ENCODE peak calls at places on chromosomes 16 and 17, in ten cellular contexts. E, C, H, B, O, S, M, P, L and F are unnamed samples.

GRCh38 chr17:978110-979093 is 1.2 kb downstream of the NXN start:
- DNase-seq in E (peak; percentile 74), L (no peak), B (peak; percentile 48), P (no peak), O (peak; percentile 50), C (no peak), H (peak; percentile 54), S (peak; percentile 61), M (no peak), F (no peak)

GRCh38 chr17:49836111-49837030 is 11.5 kb downstream of the TAC4 start:
- DNase-seq in P (no peak), O (no peak), L (peak; percentile 36), H (no peak), B (peak; percentile 94), S (peak; percentile 68), C (no peak), E (no peak), M (no peak), F (no peak)

GRCh38 chr17:82787081-82787848 is 35.4 kb downstream of the TBCD start:
- DNase-seq in S (no peak), H (no peak), M (peak; percentile 88), P (no peak), O (no peak), C (no peak), E (no peak), L (peak; percentile 69), B (no peak), F (peak; percentile 34)

GRCh38 chr16:70737377-70738082 is 51.7 kb upstream of the MTSS2 start:
- DNase-seq in P (peak; percentile 80), E (peak; percentile 82), O (no peak), S (peak; percentile 99), B (no peak), L (peak; percentile 88), H (peak; percentile 64), M (peak; percentile 89), C (peak; percentile 46), F (peak; percentile 77)

GRCh38 chr17:57420674-57421392 is 164.5 kb downstream of the MSI2 start:
- DNase-seq in H (no peak), B (no peak), M (no peak), P (no peak), E (no peak), O (no peak), L (peak; percentile 26), C (no peak), S (no peak), F (peak; percentile 59)

GRCh38 chr16:79970551-79971236 is 370.2 kb upstream of the MAF start:
- DNase-seq in E (no peak), B (no peak), S (no peak), P (peak; percentile 51), L (no peak), H (peak; percentile 63), C (no peak), O (no peak), M (no peak), F (peak; percentile 8)

GRCh38 chr16:69311533-69312388 is 611 bp downstream of the VPS4A start:
- DNase-seq in M (peak; percentile 75), B (no peak), P (peak; percentile 42), S (no peak), H (peak; percentile 49), L (no peak), O (peak; percentile 52), C (no peak), E (peak; percentile 80), F (peak; percentile 46)

GRCh38 chr17:57984226-57984890 is 3.7 kb downstream of the VEZF1 start:
- DNase-seq in E (no peak), P (no peak), M (no peak), H (no peak), S (no peak), O (no peak), C (no peak), B (no peak), L (no peak), F (no peak)

GRCh38 chr17:50264263-50265113 is 9.8 kb upstream of the TMEM92 start:
- DNase-seq in E (no peak), B (no peak), S (peak; percentile 51), M (peak; percentile 66), C (no peak), O (no peak), P (no peak), H (peak; percentile 65), L (no peak), F (no peak)

GRCh38 chr17:43556292-43556691 is 10.2 kb upstream of the ETV4 start:
- DNase-seq in L (no peak), H (no peak), O (no peak), S (peak; percentile 29), C (peak; percentile 20), P (peak; percentile 76), B (no peak), E (no peak), M (peak; percentile 77), F (peak; percentile 79)

GRCh38 chr17:67421869-67422273 is 44.8 kb downstream of the PITPNC1 start:
- DNase-seq in S (peak; percentile 98), H (no peak), B (peak; percentile 81), M (no peak), O (peak; percentile 45), E (no peak), C (no peak), L (peak; percentile 48), P (peak; percentile 59), F (peak; percentile 43)

GRCh38 chr16:81517150-81517499 is 72.5 kb downstream of the CMIP start:
- DNase-seq in P (no peak), L (no peak), S (no peak), H (no peak), M (no peak), B (no peak), C (no peak), O (no peak), E (no peak), F (no peak)

GRCh38 chr16:81515281-81515680 is 70.7 kb downstream of the CMIP start:
- DNase-seq in H (no peak), C (no peak), B (no peak), S (no peak), P (no peak), E (no peak), O (no peak), M (no peak), L (no peak), F (no peak)

GRCh38 chr16:81514568-81515258 is 70.1 kb downstream of the CMIP start:
- DNase-seq in O (no peak), H (no peak), C (no peak), P (no peak), L (no peak), M (no peak), E (no peak), B (peak; percentile 78), S (no peak), F (no peak)

GRCh38 chr16:81516478-81517149 is 72.0 kb downstream of the CMIP start:
- DNase-seq in B (no peak), E (no peak), C (no peak), S (no peak), M (no peak), H (no peak), P (no peak), O (no peak), L (no peak), F (no peak)

GRCh38 chr16:81515721-81516120 is 71.1 kb downstream of the CMIP start:
- DNase-seq in L (no peak), S (no peak), B (no peak), E (no peak), H (no peak), O (no peak), C (no peak), P (no peak), M (no peak), F (no peak)
- H3K4me1 ChIP-seq in L (no peaks in the 10 kb centered on the region), S (peaks cover 13% of the 10 kb centered on the region), B (peaks cover 73% of the 10 kb centered on the region), E (peaks cover 6% of the 10 kb centered on the region), H (peaks cover 16% of the 10 kb centered on the region), O (peaks cover 17% of the 10 kb centered on the region), C (no peaks in the 10 kb centered on the region), P (no peaks in the 10 kb centered on the region), M (peaks cover 47% of the 10 kb centered on the region), F (peaks cover 17% of the 10 kb centered on the region)

GRCh38 chr16:51151951-51152663 is 1.0 kb upstream of the SALL1 start:
- DNase-seq in B (no peak), H (peak; percentile 82), C (no peak), O (peak; percentile 38), P (no peak), M (no peak), S (peak; percentile 80), L (no peak), E (no peak), F (peak; percentile 33)
- TF ChIP-seq POLR2A in B (no peak), H (no peak), C (peak; percentile 30), O (no peak), P (no peak), M (no peak), S (no peak), L (no peak), E (no peak), F (peak; percentile 17)

GRCh38 chr16:57133101-57133500 is 40.7 kb downstream of the CPNE2 start:
- DNase-seq in H (no peak), L (no peak), M (no peak), O (no peak), S (no peak), C (no peak), P (no peak), E (no peak), B (no peak), F (no peak)
- H3K4me1 ChIP-seq in H (no peaks in the 10 kb centered on the region), L (no peaks in the 10 kb centered on the region), M (no peaks in the 10 kb centered on the region), O (no peaks in the 10 kb centered on the region), S (no peaks in the 10 kb centered on the region), C (no peaks in the 10 kb centered on the region), P (no peaks in the 10 kb centered on the region), E (no peaks in the 10 kb centered on the region), B (no peaks in the 10 kb centered on the region), F (peaks cover 50% of the 10 kb centered on the region)

DNA sequence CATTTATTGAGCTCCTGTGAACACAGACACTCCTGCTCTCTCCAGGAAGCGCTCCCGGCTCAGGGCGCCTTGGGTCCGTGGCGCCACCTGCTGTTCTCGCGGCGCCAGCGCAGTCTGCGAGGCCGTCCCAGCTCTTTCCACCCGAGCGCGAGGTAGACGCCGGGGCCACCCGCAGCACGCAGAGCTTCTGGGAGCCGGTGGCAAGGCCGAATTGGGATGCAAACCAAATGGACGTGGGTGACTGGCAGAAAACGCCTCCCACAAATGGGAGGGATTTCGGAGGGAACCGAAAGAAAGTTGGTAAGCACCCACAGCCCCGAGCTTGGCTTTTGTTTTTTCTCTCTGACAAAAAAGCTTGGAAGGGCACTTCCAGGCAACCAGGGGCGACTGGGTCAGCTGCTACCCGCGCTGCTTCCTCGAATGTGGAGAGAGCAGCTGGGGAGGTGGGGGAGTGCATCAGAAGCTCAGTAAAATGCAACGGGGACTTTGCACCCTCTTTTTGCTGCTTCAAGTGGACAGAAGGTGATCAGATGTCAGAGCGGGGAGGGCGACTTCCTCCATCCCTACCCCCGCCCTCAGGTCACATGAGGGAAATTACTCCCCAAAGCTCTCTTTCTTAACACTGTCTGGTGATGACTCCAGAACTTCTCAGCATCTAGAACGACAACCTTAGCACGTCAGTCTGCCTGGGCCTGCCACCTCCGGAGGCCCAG is 13.5 kb upstream of the N4BP1 start:
- DNase-seq in S (peak; percentile 75), P (peak; percentile 89), E (peak; percentile 93), L (peak; percentile 78), M (peak; percentile 87), O (peak; percentile 82), B (peak; percentile 79), H (peak; percentile 75), C (peak; percentile 70), F (peak; percentile 88)
- TF ChIP-seq POLR2A in S (peak; percentile 58), P (peak; percentile 60), E (no peak), L (peak; percentile 34), M (no peak), O (peak; percentile 20), B (no peak), H (no peak), C (peak; percentile 24), F (peak; percentile 34)

GRCh38 chr17:4140125-4140524 is 2.7 kb downstream of the ZZEF1 start:
- DNase-seq in P (no peak), H (no peak), B (no peak), O (no peak), S (no peak), E (no peak), L (no peak), M (no peak), C (no peak), F (no peak)
- H3K4me1 ChIP-seq in P (peaks cover 24% of the 10 kb centered on the region), H (no peaks in the 10 kb centered on the region), B (peaks cover 15% of the 10 kb centered on the region), O (peaks cover 70% of the 10 kb centered on the region), S (peaks cover 2% of the 10 kb centered on the region), E (peaks cover 3% of the 10 kb centered on the region), L (peaks cover 23% of the 10 kb centered on the region), M (peaks cover 60% of the 10 kb centered on the region), C (peaks cover 6% of the 10 kb centered on the region), F (peaks cover 69% of the 10 kb centered on the region)